ENCODE peak calls at places on chromosomes 4 and X, in nine cellular contexts. T is stimulated activated effector memory CD8-positive, alpha-beta T cell treated with anti-CD3 and anti-CD28 coated beads, Interleukin-12 subunit alpha, Interleukin-12 subunit beta, amount 100 ng/mL, for 72 hours; A is T-cell; Y is neural progenitor cell; E is mammary epithelial cell; Z is activated T-cell treated with anti-CD3 and anti-CD28 coated beads, Interleukin-2, amount 50 U/mL, for 72 hours; L is neuronal stem cell; P is NCI-H2171; M is WTC11. B is an unnamed sample.

GRCh38 chr4:113674251-113674650 is 87.3 kb downstream of the CAMK2D start:
- DNase-seq in Y (no peak), M (no peak), P (no peak), Z (no peak), T (no peak), L (no peak), A (no peak), E (no peak), B (no peak)

GRCh38 chr4:33628296-33628695 is 2616.0 kb downstream of the ARAP2 start:
- DNase-seq in P (no peak), L (no peak), A (no peak), T (no peak), Y (no peak), E (no peak), Z (no peak), M (no peak), B (no peak)

GRCh38 chr4:71453516-71453915 is 114.7 kb downstream of the SLC4A4 start:
- DNase-seq in P (no peak), Z (no peak), E (no peak), A (no peak), L (no peak), Y (no peak), M (no peak), T (no peak), B (no peak)

GRCh38 chr4:68272860-68273259 is 27.4 kb upstream of the TMPRSS11B start:
- DNase-seq in E (no peak), A (no peak), P (no peak), Z (no peak), Y (peak), L (peak), T (no peak), M (no peak), B (no peak)

GRCh38 chr4:25779021-25779420 is 83.8 kb downstream of the SEL1L3 start:
- DNase-seq in A (no peak), Y (no peak), Z (no peak), E (peak), M (no peak), P (no peak), T (no peak), L (no peak), B (no peak)

GRCh38 chrX:57906790-57907189 is 3.5 kb downstream of the ZXDA start:
- DNase-seq in Y (no peak), P (no peak), Z (no peak), A (no peak), E (peak), T (no peak), M (no peak), L (no peak), B (peak)

GRCh38 chr4:20253272-20253798 is 1.6 kb downstream of the SLIT2 start:
- DNase-seq in T (no peak), L (peak), M (no peak), E (no peak), A (no peak), P (no peak), Y (no peak), Z (no peak), B (no peak)

GRCh38 chr4:159608434-159608833 is 505.6 kb downstream of the RAPGEF2 start:
- DNase-seq in Z (no peak), Y (peak), A (no peak), T (no peak), P (no peak), L (no peak), M (no peak), E (peak), B (no peak)

GRCh38 chr4:56752985-56753384 is 68.5 kb downstream of the SPINK2 start:
- DNase-seq in L (no peak), Z (no peak), Y (no peak), T (no peak), P (no peak), E (no peak), M (no peak), A (no peak), B (no peak)

GRCh38 chrX:119692241-119693031 is 532 bp downstream of the SEPTIN6 start:
- DNase-seq in A (peak), Z (peak), M (peak), P (peak), Y (peak), E (peak), L (no peak), T (peak), B (no peak)

GRCh38 chrX:140190441-140191108 is 225.3 kb upstream of the CXorf66 start:
- DNase-seq in Y (no peak), M (no peak), L (no peak), Z (no peak), P (no peak), T (no peak), E (no peak), A (no peak), B (no peak)

GRCh38 chrX:41449615-41450014 is 2.5 kb downstream of the NYX start:
- DNase-seq in M (no peak), A (no peak), Y (no peak), P (no peak), Z (no peak), E (peak), L (no peak), T (no peak), B (peak)

GRCh38 chr4:160406426-160406825 is 1303.5 kb downstream of the RAPGEF2 start:
- DNase-seq in P (no peak), M (no peak), L (no peak), A (no peak), T (no peak), Y (no peak), E (no peak), Z (no peak), B (no peak)